ENCODE peak calls at places on chromosomes 2 and 18, in six cellular contexts. One of them, this sample, is unnamed.

GRCh38 chr18:58692420-58693185 is 21.3 kb downstream of the MALT1 start:
- DNase-seq in HCT116: no peak
- DNase-seq in WTC11: no peak
- DNase-seq in H1: no peak
- DNase-seq in HepG2: no peak
- DNase-seq in K562: no peak
- DNase-seq in this sample: no peak

GRCh38 chr18:78765142-78765541 is 214.5 kb upstream of the SALL3 start:
- DNase-seq in HCT116: no peak
- DNase-seq in WTC11: no peak
- DNase-seq in H1: no peak
- DNase-seq in HepG2: no peak
- DNase-seq in K562: no peak
- DNase-seq in this sample: no peak

GRCh38 chr18:51234117-51235010 is 36.9 kb upstream of the MEX3C start:
- DNase-seq in HCT116: no peak
- DNase-seq in WTC11: no peak
- DNase-seq in H1: no peak
- DNase-seq in HepG2: no peak
- DNase-seq in K562: no peak
- DNase-seq in this sample: no peak

GRCh38 chr2:235607541-235608199 is 113.8 kb downstream of the AGAP1 start:
- DNase-seq in HCT116: no peak
- DNase-seq in WTC11: no peak
- DNase-seq in H1: no peak
- DNase-seq in HepG2: no peak
- DNase-seq in K562: no peak
- DNase-seq in this sample: no peak

GRCh38 chr2:234288974-234289455 is 207.9 kb downstream of the ARL4C start:
- DNase-seq in HCT116: peak; percentile 65
- DNase-seq in WTC11: peak; percentile 85
- DNase-seq in H1: peak; percentile 41
- DNase-seq in HepG2: peak; percentile 75
- DNase-seq in K562: peak; percentile 68
- DNase-seq in this sample: no peak

GRCh38 chr2:31675485-31675901 is 94.8 kb upstream of the SRD5A2 start:
- DNase-seq in HCT116: peak; percentile 15
- DNase-seq in WTC11: peak; percentile 57
- DNase-seq in H1: no peak
- DNase-seq in HepG2: peak; percentile 71
- DNase-seq in K562: no peak
- DNase-seq in this sample: no peak

GRCh38 chr18:80196528-80197320 is 50.6 kb downstream of the PARD6G start:
- DNase-seq in HCT116: no peak
- DNase-seq in WTC11: no peak
- DNase-seq in H1: no peak
- DNase-seq in HepG2: no peak
- DNase-seq in K562: no peak
- DNase-seq in this sample: no peak

GRCh38 chr2:228102949-228103348 is 78.5 kb downstream of the SPHKAP start:
- DNase-seq in HCT116: no peak
- DNase-seq in WTC11: no peak
- DNase-seq in H1: no peak
- DNase-seq in HepG2: no peak
- DNase-seq in K562: no peak
- DNase-seq in this sample: peak; percentile 9

GRCh38 chr2:201858781-201859180 is 52.4 kb downstream of the CDK15 start:
- DNase-seq in HCT116: no peak
- DNase-seq in WTC11: peak; percentile 58
- DNase-seq in H1: peak; percentile 17
- DNase-seq in HepG2: no peak
- DNase-seq in K562: no peak
- DNase-seq in this sample: no peak

GRCh38 chr2:26640331-26640745 is 828 bp downstream of the CIB4 start:
- DNase-seq in HCT116: peak; percentile 13
- DNase-seq in WTC11: peak; percentile 29
- DNase-seq in H1: no peak
- DNase-seq in HepG2: peak; percentile 18
- DNase-seq in K562: peak; percentile 20
- DNase-seq in this sample: no peak
- TF ChIP-seq ATF3 in HCT116: no peak
- TF ChIP-seq ATF3 in WTC11: no peak
- TF ChIP-seq ATF3 in H1: no peak
- TF ChIP-seq ATF3 in HepG2: no peak
- TF ChIP-seq ATF3 in K562: no peak
- TF ChIP-seq ATF3 in this sample: no peak

GRCh38 chr2:150028337-150028736 is 440.8 kb upstream of the MMADHC start:
- DNase-seq in HCT116: no peak
- DNase-seq in WTC11: no peak
- DNase-seq in H1: no peak
- DNase-seq in HepG2: no peak
- DNase-seq in K562: no peak
- DNase-seq in this sample: no peak
- TF ChIP-seq ATF3 in HCT116: no peak
- TF ChIP-seq ATF3 in WTC11: no peak
- TF ChIP-seq ATF3 in H1: no peak
- TF ChIP-seq ATF3 in HepG2: no peak
- TF ChIP-seq ATF3 in K562: no peak
- TF ChIP-seq ATF3 in this sample: no peak

GRCh38 chr2:241944821-241945220 is 75.3 kb downstream of the RTP5 start:
- DNase-seq in HCT116: no peak
- DNase-seq in WTC11: no peak
- DNase-seq in H1: no peak
- DNase-seq in HepG2: no peak
- DNase-seq in K562: no peak
- DNase-seq in this sample: no peak
- TF ChIP-seq ATF3 in HCT116: no peak
- TF ChIP-seq ATF3 in WTC11: no peak
- TF ChIP-seq ATF3 in H1: no peak
- TF ChIP-seq ATF3 in HepG2: no peak
- TF ChIP-seq ATF3 in K562: no peak
- TF ChIP-seq ATF3 in this sample: no peak

DNA sequence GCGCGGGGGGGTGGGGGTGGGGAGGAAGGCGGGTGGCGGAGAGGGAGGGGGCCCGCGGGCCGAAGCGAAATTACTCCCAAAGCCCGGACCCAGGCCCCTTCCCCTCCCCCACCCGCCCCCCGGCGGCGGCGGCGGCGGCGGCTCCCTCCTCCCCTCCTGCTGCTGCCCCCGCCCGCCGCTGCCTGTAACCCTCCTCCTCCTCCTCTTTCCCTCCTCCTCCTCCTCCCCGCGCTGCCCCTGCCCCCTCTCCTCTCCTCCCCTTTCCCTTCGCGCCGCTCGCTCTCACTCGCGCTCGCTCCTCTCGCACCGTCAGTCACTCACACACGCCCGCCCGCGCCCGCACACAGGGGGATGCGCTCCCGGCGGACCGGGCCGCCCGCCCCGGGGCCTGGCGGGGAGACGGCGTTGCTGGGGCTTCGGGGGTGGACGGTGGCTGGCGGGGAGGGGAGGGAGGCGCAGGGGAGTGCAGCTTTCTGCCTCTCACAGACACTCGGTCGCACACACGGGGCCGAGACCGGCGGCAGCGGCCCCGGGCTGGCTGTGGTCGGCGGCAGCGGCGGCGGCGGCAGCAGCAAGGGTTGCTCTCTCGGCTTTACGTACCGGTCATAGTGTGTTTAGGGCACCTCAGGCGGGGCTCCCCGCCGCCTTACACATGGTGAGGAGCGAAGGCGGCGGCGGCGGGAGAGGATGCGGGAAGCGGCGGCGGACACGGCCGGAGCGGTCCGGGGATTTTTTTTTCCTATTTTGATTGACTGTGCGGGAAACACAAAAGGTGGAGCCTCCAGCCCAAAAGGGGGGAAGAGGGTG is 405 bp downstream of the SP3 start:
- DNase-seq in HCT116: no peak
- DNase-seq in WTC11: peak; percentile 82
- DNase-seq in H1: peak; percentile 36
- DNase-seq in HepG2: peak; percentile 81
- DNase-seq in K562: peak; percentile 85
- DNase-seq in this sample: peak; percentile 35
- TF ChIP-seq ATF3 in HCT116: no peak
- TF ChIP-seq ATF3 in WTC11: no peak
- TF ChIP-seq ATF3 in H1: no peak
- TF ChIP-seq ATF3 in HepG2: peak; percentile 32
- TF ChIP-seq ATF3 in K562: no peak
- TF ChIP-seq ATF3 in this sample: no peak

DNA sequence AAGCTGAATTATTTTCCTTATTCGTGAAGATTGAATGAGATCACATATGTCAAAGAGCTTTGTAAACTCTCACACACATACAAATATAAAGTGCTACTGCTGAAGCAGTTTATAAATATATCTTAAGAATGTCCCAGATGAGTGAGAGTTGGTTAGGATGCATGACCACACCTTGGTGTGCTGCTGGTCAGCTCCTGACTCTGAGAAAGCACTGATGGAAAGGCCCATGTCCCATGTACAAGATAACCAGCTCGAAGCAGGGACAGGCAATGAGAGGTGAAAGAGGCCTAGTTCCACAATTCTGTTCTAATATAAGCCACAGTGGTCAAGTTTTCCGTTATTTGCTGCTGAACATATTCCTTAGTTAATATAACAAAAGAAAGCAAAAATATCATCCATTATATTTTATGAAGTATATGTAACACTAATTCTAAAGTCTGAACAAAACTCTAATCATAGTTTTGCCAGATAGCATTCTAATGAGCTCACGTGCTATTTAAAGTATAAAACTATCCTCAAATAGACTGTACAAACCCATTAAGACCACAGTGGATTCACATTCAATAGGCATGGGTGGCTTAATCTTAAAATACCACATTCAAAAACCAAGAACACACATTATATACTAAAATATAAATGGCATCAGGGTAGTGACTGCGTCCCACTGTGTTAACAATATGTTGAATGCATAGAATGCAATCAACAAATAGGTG is 49.1 kb downstream of the CHMP3 start:
- DNase-seq in HCT116: no peak
- DNase-seq in WTC11: no peak
- DNase-seq in H1: no peak
- DNase-seq in HepG2: no peak
- DNase-seq in K562: no peak
- DNase-seq in this sample: no peak
- TF ChIP-seq ATF3 in HCT116: no peak
- TF ChIP-seq ATF3 in WTC11: no peak
- TF ChIP-seq ATF3 in H1: no peak
- TF ChIP-seq ATF3 in HepG2: no peak
- TF ChIP-seq ATF3 in K562: no peak
- TF ChIP-seq ATF3 in this sample: no peak

GRCh38 chr2:67341336-67341735 is 55.8 kb upstream of the ETAA1 start:
- DNase-seq in HCT116: no peak
- DNase-seq in WTC11: no peak
- DNase-seq in H1: no peak
- DNase-seq in HepG2: no peak
- DNase-seq in K562: no peak
- DNase-seq in this sample: no peak
- TF ChIP-seq ATF3 in HCT116: no peak
- TF ChIP-seq ATF3 in WTC11: no peak
- TF ChIP-seq ATF3 in H1: no peak
- TF ChIP-seq ATF3 in HepG2: no peak
- TF ChIP-seq ATF3 in K562: no peak
- TF ChIP-seq ATF3 in this sample: no peak

GRCh38 chr2:113282747-113283533 is 4.2 kb upstream of the PAX8 start:
- DNase-seq in HCT116: peak; percentile 61
- DNase-seq in WTC11: peak; percentile 24
- DNase-seq in H1: no peak
- DNase-seq in HepG2: peak; percentile 91
- DNase-seq in K562: no peak
- DNase-seq in this sample: no peak
- TF ChIP-seq ATF3 in HCT116: no peak
- TF ChIP-seq ATF3 in WTC11: no peak
- TF ChIP-seq ATF3 in H1: no peak
- TF ChIP-seq ATF3 in HepG2: no peak
- TF ChIP-seq ATF3 in K562: no peak
- TF ChIP-seq ATF3 in this sample: no peak

GRCh38 chr2:225041210-225041870 is 928 bp downstream of the DOCK10 start:
- DNase-seq in HCT116: no peak
- DNase-seq in WTC11: peak; percentile 18
- DNase-seq in H1: no peak
- DNase-seq in HepG2: no peak
- DNase-seq in K562: no peak
- DNase-seq in this sample: peak; percentile 84
- TF ChIP-seq ATF3 in HCT116: no peak
- TF ChIP-seq ATF3 in WTC11: no peak
- TF ChIP-seq ATF3 in H1: no peak
- TF ChIP-seq ATF3 in HepG2: no peak
- TF ChIP-seq ATF3 in K562: no peak
- TF ChIP-seq ATF3 in this sample: no peak

DNA sequence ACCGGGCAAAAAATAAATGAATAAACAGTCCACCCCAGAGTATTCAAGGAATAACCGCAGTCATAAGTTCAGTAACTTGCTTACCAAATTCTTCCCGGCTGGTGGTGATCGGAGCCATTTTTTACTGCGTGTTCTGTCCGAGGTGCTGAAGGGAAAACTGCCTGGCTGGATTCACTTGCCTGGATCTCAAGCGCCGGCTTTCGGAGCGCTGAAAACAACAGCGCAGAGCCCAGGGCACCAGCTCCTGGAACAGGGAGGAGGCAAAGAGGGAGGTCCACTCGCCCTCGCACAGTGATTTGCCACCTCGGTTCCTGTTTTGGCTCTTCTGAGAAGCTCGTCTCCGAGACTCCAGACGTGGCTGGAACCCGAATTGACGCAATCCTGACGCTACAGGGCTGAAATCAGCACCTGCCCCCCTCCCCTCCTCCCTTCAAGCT is at the start of gene SYT4:
- DNase-seq in HCT116: no peak
- DNase-seq in WTC11: peak; percentile 81
- DNase-seq in H1: peak; percentile 66
- DNase-seq in HepG2: peak; percentile 8
- DNase-seq in K562: no peak
- DNase-seq in this sample: no peak
- TF ChIP-seq ATF3 in HCT116: no peak
- TF ChIP-seq ATF3 in WTC11: no peak
- TF ChIP-seq ATF3 in H1: no peak
- TF ChIP-seq ATF3 in HepG2: no peak
- TF ChIP-seq ATF3 in K562: no peak
- TF ChIP-seq ATF3 in this sample: no peak